ENCODE peak calls at places on chromosomes 16 and 17, in six cellular contexts. R is hepatocyte, D is upper lobe of right lung, P is colonic mucosa, Q is lung, H is Peyer's patch. T is an unnamed sample. For H3K36me3, the result is how much of the 10 kb centered on the place peaks cover.

GRCh38 chr16:23424292-23424958 is 28.6 kb downstream of the COG7 start:
- DNase-seq in H (peak), Q (peak), R (no peak), P (peak), D (peak), T (no peak)

GRCh38 chr16:24499193-24499814 is 40.1 kb upstream of the RBBP6 start:
- DNase-seq in R (peak), P (peak), Q (no peak), D (peak), H (no peak), T (no peak)

GRCh38 chr17:28896884-28897768 is at the start of gene FLOT2:
- DNase-seq in Q (peak), D (peak), R (peak), H (peak), P (peak), T (peak)

GRCh38 chr16:3712830-3713476 is 4.4 kb downstream of the TRAP1 start:
- DNase-seq in Q (no peak), P (no peak), H (no peak), D (no peak), R (no peak), T (no peak)

GRCh38 chr16:67967956-67968439 is 439 bp downstream of the SLC12A4 start:
- DNase-seq in D (peak), H (no peak), R (peak), Q (no peak), P (no peak), T (peak)

GRCh38 chr17:7436556-7437368 is 1.5 kb downstream of the TMEM102 start:
- DNase-seq in Q (peak), P (peak), H (peak), R (peak), D (peak), T (peak)

GRCh38 chr17:7391307-7391706 is 3.0 kb downstream of the PLSCR3 start:
- DNase-seq in R (no peak), H (no peak), P (no peak), Q (no peak), D (no peak), T (no peak)

GRCh38 chr16:4693956-4694663 is 748 bp downstream of the NUDT16L1 start:
- DNase-seq in P (peak), Q (no peak), H (peak), D (peak), R (peak), T (peak)

GRCh38 chr16:50972899-50973298 is 178.2 kb downstream of the SALL1 start:
- DNase-seq in Q (no peak), P (no peak), H (no peak), R (no peak), D (no peak), T (no peak)

GRCh38 chr16:81319221-81319912 is 4.6 kb downstream of the GAN start:
- DNase-seq in D (no peak), P (no peak), H (no peak), R (peak), Q (no peak), T (no peak)

GRCh38 chr17:61431594-61432311 is 20.5 kb upstream of the TBX4 start:
- DNase-seq in H (no peak), P (no peak), R (no peak), Q (no peak), D (no peak), T (no peak)

GRCh38 chr17:72393553-72393952 is 272.7 kb downstream of the SOX9 start:
- DNase-seq in R (no peak), H (no peak), Q (no peak), D (no peak), P (no peak), T (no peak)

GRCh38 chr17:79612468-79613194 is 1.8 kb upstream of the RBFOX3 start:
- DNase-seq in D (peak), R (peak), P (peak), Q (no peak), H (peak), T (no peak)

GRCh38 chr16:57480127-57480753 is 6.1 kb downstream of the DOK4 start:
- DNase-seq in R (peak), P (peak), Q (peak), D (peak), H (peak), T (no peak)

GRCh38 chr17:8753976-8754440 is 4.3 kb downstream of the SPDYE4 start:
- DNase-seq in H (no peak), P (no peak), R (peak), Q (no peak), D (no peak), T (no peak)

DNA sequence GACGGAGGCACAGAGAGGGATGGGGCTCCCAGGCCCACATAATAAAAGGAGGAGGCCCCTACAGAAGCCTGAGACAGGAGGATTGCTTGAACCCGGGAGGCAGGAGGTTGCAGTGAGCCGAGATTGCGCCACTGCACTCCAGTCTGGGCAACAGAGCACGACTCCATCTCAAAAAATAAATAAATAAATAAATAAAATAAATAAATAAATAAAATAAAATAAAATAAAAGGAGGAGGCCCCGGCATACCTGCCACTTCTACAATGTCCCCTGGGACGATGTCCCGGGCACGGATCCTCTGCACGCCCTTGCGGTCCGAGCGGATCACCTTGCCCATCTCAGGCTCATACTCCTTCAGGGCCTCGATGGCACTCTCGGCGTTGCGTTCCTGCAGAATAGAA is 13.2 kb downstream of the ATP2A3 start:
- DNase-seq in P (no peak), R (no peak), D (no peak), H (no peak), Q (no peak), T (no peak)
- H3K36me3 ChIP-seq in P (under half), R (under half), D (under half), H (under half), Q (under half), T (under half)

GRCh38 chr16:53839150-53839549 is 135.2 kb downstream of the FTO start:
- DNase-seq in R (no peak), P (no peak), H (no peak), D (no peak), Q (no peak), T (no peak)
- H3K36me3 ChIP-seq in R (under half), P (under half), H (under half), D (under half), Q (under half), T (under half)

DNA sequence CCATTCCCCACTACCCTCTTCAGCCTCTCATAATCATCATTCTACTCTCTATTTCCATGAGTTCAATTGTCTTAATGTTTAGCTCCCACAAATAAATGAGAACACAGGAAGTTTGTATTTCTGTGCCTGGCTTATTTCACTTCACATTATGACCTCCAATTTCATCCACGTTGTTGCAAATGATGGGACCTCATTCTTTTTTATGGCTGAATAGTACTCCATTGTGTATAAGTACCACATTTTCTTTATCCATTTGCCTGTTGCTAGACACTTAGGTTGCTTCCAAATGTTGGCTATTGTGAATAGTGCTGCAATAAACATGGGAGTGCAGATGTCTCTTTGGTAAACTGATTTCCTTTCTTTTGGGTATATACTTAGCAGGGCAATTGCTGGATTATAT is 42.3 kb downstream of the ERCC4 start:
- DNase-seq in R (no peak), H (no peak), P (no peak), Q (no peak), D (no peak), T (no peak)
- H3K36me3 ChIP-seq in R (under half), H (under half), P (under half), Q (under half), D (under half), T (under half)

GRCh38 chr16:31897283-31897682 is 23.7 kb downstream of the ZNF267 start:
- DNase-seq in D (no peak), H (no peak), Q (no peak), P (no peak), R (no peak), T (no peak)
- H3K36me3 ChIP-seq in D (under half), H (under half), Q (under half), P (under half), R (under half), T (under half)

GRCh38 chr17:63483038-63483437 is 6.2 kb downstream of the ACE start:
- DNase-seq in R (no peak), P (no peak), H (no peak), Q (no peak), D (no peak), T (no peak)

GRCh38 chr17:63480826-63481487 is 4.1 kb downstream of the ACE start:
- DNase-seq in H (no peak), R (no peak), D (no peak), Q (no peak), P (no peak), T (no peak)

GRCh38 chr17:63483655-63484575 is 7.1 kb downstream of the ACE start:
- DNase-seq in D (no peak), P (no peak), H (no peak), Q (no peak), R (no peak), T (no peak)

GRCh38 chr17:63481488-63481870 is 4.6 kb downstream of the ACE start:
- DNase-seq in P (no peak), H (no peak), Q (no peak), R (no peak), D (no peak), T (no peak)

DNA sequence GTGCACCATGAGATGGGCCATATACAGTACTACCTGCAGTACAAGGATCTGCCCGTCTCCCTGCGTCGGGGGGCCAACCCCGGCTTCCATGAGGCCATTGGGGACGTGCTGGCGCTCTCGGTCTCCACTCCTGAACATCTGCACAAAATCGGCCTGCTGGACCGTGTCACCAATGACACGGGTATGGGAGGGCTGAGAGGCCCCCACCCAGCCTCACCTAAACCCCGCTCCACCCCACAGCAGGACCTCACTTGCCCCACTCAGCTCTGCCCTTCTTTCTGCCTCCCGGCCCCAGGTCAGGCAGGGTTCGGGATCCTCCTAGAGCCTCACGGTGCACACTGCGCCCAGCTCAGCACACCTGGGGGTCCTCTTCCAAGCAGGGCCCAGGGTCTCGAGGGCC is 5.6 kb downstream of the ACE start:
- DNase-seq in H (no peak), D (no peak), P (no peak), Q (no peak), R (no peak), T (no peak)
- H3K36me3 ChIP-seq in H (under half), D (under half), P (under half), Q (under half), R (under half), T (under half)

GRCh38 chr17:75848523-75849303 is 4.5 kb upstream of the UNC13D start:
- DNase-seq in D (peak), P (peak), Q (peak), R (peak), H (peak), T (peak)
- H3K36me3 ChIP-seq in D (half or more), P (under half), Q (half or more), R (under half), H (under half), T (under half)